ENCODE peak calls at places on chromosome 9, in four cellular contexts. A is WTC11, K is HepG2, Z is K562. P is an unnamed sample.

GRCh38 chr9:123046796-123047195 is 13.3 kb downstream of the GPR21 start:
- DNase-seq in A (no peak), K (peak), Z (no peak), P (no peak)

GRCh38 chr9:2704504-2704903 is 12.8 kb upstream of the KCNV2 start:
- DNase-seq in A (no peak), K (no peak), Z (no peak), P (no peak)

GRCh38 chr9:91359083-91359482 is 2.6 kb downstream of the AUH start:
- DNase-seq in A (no peak), K (no peak), Z (no peak), P (no peak)

GRCh38 chr9:131539223-131539923 is 6.0 kb upstream of the PRRT1B start:
- DNase-seq in A (no peak), K (no peak), Z (no peak), P (no peak)

GRCh38 chr9:128607642-128608350 is 48.9 kb downstream of the DYNC2I2 start:
- DNase-seq in A (no peak), K (no peak), Z (no peak), P (no peak)

GRCh38 chr9:134182554-134183219 is 18.3 kb upstream of the RNU6ATAC start:
- DNase-seq in A (no peak), K (no peak), Z (no peak), P (no peak)

GRCh38 chr9:83449166-83449565 is 89.0 kb downstream of the FRMD3 start:
- DNase-seq in A (no peak), K (no peak), Z (no peak), P (no peak)

GRCh38 chr9:125262217-125262991 is 778 bp downstream of the GAPVD1 start:
- DNase-seq in A (no peak), K (peak), Z (peak), P (no peak)

GRCh38 chr9:78014776-78015175 is 16.8 kb downstream of the GNAQ start:
- DNase-seq in A (no peak), K (no peak), Z (no peak), P (no peak)

DNA sequence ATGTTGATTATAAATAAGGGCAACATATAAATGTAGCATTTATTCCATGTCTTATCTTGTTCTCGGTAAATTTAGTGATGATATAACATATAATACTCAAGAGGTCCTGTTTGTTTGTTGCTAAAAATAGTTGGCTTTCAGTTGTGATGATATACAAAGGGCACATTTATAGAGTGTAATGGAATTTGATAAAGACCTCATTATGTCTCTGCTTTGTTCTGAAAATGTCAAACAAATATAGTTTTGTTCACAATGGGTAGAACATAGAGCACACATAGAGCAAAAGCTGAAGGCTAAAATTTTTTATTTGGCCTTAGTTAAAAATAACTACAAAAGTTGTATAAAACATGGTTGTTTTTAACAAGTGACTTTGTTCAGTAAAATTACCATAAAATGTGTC is 477.1 kb upstream of the SMC2 start:
- DNase-seq in A (no peak), K (no peak), Z (no peak), P (no peak)
- TF ChIP-seq NR3C1 in A (no peak), K (no peak), Z (no peak), P (no peak)

GRCh38 chr9:97721396-97721795 is 24.3 kb upstream of the XPA start:
- DNase-seq in A (no peak), K (no peak), Z (no peak), P (no peak)
- TF ChIP-seq NR3C1 in A (no peak), K (no peak), Z (no peak), P (no peak)

GRCh38 chr9:99931155-99931840 is 24.8 kb downstream of the STX17 start:
- DNase-seq in A (no peak), K (no peak), Z (no peak), P (no peak)

GRCh38 chr9:99925542-99925941 is 19.1 kb downstream of the STX17 start:
- DNase-seq in A (no peak), K (no peak), Z (no peak), P (no peak)

DNA sequence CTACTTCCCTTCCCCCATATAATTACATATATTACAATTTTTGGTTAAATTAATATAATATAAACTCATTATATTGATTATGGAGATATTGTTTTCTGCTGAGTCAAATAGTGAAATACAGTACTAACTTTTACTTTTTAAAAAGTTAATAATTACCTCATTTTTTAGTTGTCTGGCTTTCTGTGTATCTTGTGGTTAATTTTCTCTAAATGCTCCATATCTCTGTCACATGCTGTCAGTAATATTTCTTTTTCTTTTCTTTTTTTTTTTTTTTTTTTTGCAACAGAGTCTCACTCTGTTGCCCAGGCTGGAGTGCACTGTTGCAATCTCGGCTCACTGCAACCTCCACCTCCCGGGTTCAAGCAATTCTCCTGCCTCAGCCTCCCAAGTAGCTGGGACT is 23.2 kb downstream of the STX17 start:
- DNase-seq in A (no peak), K (no peak), Z (no peak), P (no peak)
- TF ChIP-seq NR3C1 in A (no peak), K (no peak), Z (no peak), P (no peak)

GRCh38 chr9:137319976-137320551 is 18.0 kb upstream of the NRARP start:
- DNase-seq in A (no peak), K (no peak), Z (no peak), P (no peak)

GRCh38 chr9:137319434-137319975 is 17.4 kb upstream of the NRARP start:
- DNase-seq in A (no peak), K (no peak), Z (no peak), P (no peak)

GRCh38 chr9:137321726-137322361 is 19.8 kb upstream of the NRARP start:
- DNase-seq in A (no peak), K (no peak), Z (no peak), P (no peak)

GRCh38 chr9:137318976-137319375 is 16.9 kb upstream of the NRARP start:
- DNase-seq in A (peak), K (no peak), Z (peak), P (no peak)

DNA sequence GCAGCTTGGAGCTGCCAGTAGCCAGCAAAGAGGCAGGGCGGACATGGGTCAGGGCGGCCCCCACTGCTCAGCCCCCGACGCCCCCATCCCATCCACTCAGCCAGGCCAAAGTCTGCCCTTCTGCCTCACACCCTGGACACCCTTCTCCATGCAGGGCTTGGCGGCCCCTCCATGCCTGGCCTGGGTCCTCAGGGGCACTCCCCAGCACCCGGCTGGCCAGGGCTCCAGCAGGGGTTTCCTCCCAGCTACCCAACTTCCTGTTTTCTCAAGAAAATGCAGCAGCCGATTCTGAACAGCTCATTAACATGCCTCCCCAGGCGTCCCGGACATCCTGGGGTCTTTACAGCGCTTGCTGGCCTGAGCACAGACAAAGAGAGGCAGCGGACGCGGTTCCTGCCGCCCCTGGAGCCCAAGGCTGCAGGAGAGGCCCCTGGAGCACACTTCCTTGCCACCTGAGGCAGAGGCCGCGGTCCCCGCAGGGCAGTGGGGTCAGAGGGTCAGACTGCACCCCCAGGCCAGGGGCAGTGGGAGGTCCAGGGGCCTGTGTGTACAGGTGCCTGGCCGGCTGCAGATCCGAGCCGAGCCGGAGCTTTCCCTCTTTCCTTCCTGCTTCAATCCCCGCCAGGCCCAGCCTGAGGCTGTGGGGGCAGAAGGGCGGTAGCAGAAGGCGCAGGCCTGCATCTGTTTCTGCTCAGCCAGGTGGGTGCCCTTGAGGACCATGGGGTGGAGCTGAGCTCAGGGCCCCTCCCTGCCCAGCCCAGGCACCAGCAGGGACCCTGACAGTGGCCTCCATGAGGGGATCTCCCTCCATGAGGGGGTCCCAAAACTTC is 18.7 kb upstream of the NRARP start:
- DNase-seq in A (peak), K (no peak), Z (no peak), P (no peak)
- TF ChIP-seq NR3C1 in A (no peak), K (no peak), Z (no peak), P (no peak)

DNA sequence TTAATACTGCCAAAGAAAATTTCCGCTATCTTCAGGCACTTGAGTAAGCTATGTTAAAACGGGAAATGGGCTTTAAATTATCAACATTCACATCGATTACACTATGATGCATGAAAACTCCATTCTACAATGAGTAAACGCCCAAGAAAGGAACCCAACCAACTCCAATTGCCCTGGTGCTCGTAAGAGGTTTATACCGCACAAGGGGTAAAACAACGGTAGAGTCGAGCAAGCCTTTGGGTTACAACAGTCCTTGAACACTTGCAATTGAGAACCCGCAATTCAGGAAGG is 988 bp downstream of the AGTPBP1 start:
- DNase-seq in A (no peak), K (peak), Z (no peak), P (no peak)
- TF ChIP-seq NR3C1 in A (no peak), K (no peak), Z (no peak), P (no peak)

GRCh38 chr9:86586144-86586494 is 231.9 kb upstream of the TUT7 start:
- DNase-seq in A (no peak), K (no peak), Z (no peak), P (no peak)

GRCh38 chr9:86585422-86586143 is 231.4 kb upstream of the TUT7 start:
- DNase-seq in A (no peak), K (no peak), Z (no peak), P (no peak)

GRCh38 chr9:86589273-86589672 is 235.1 kb upstream of the TUT7 start:
- DNase-seq in A (peak), K (no peak), Z (peak), P (peak)

GRCh38 chr9:86594724-86595123 is 240.5 kb upstream of the TUT7 start:
- DNase-seq in A (no peak), K (no peak), Z (no peak), P (no peak)

DNA sequence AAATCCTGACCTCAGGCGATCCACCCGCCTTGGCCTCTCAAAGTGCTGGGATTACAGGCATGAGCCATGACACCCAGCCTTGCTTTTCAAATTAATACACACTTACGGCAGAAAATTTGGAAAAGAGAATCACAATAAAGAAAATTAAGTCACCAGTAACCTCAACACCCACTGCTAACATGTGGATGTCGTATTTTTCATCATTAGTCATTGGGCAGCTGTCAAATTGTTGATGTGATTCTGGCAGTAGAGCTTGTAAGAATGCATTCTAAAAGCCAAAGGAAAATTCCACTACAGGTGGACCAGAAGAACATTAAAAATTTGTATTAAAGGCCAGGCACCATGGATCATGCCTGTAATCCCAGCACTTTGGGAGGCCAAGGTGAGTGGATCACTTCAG is 237.3 kb upstream of the TUT7 start:
- DNase-seq in A (no peak), K (no peak), Z (no peak), P (no peak)
- TF ChIP-seq NR3C1 in A (no peak), K (no peak), Z (no peak), P (no peak)